ENCODE peak calls at places on chromosomes 3 and 15, in ten cellular contexts. T is astrocyte of the spinal cord; E is stimulated activated CD4-positive, alpha-beta T cell treated with anti-CD3 and anti-CD28 coated beads, Interleukin-1b, Interleukin-23, amount 100 ng/mL, for 4 hours; Y is head of caudate nucleus; X is AG09309; I is activated B cell treated with CpG ODN at 0.5 μM for 24 hours; N is ACHN; A is WTC11; G is mucosa of descending colon; S is fibroblast of lung. V is an unnamed sample.

GRCh38 chr3:171101982-171102610 is 75.6 kb upstream of the SLC2A2 start:
- DNase-seq in S (peak; percentile 77), G (no peak), I (no peak), Y (no peak), T (peak; percentile 72), N (peak; percentile 22), A (no peak), X (no peak), E (no peak), V (no peak)

GRCh38 chr3:118401887-118402286 is 632.8 kb downstream of the IGSF11 start:
- DNase-seq in E (no peak), Y (no peak), I (no peak), N (no peak), S (no peak), G (no peak), X (no peak), A (no peak), T (no peak), V (no peak)

GRCh38 chr15:35673093-35673573 is 127.2 kb upstream of the DPH6 start:
- DNase-seq in X (no peak), E (no peak), A (no peak), T (no peak), N (no peak), G (peak; percentile 13), S (no peak), I (no peak), Y (no peak), V (no peak)

GRCh38 chr3:183766745-183767606 is 58.4 kb downstream of the MAP6D1 start:
- DNase-seq in Y (peak; percentile 82), I (peak; percentile 32), N (peak; percentile 68), E (peak; percentile 57), S (peak; percentile 60), A (peak; percentile 80), G (peak; percentile 90), X (no peak), T (peak; percentile 64), V (peak; percentile 34)

GRCh38 chr3:194961555-194961954 is 275.9 kb downstream of the FAM43A start:
- DNase-seq in I (no peak), X (no peak), G (no peak), N (no peak), E (no peak), Y (no peak), A (no peak), S (no peak), T (no peak), V (no peak)

GRCh38 chr3:119703900-119704531 is 1.2 kb downstream of the CFAP91 start:
- DNase-seq in G (no peak), S (no peak), Y (no peak), X (no peak), E (no peak), T (no peak), A (no peak), N (no peak), I (no peak), V (no peak)

GRCh38 chr15:38182900-38183299 is 69.7 kb upstream of the SPRED1 start:
- DNase-seq in Y (peak; percentile 13), I (no peak), N (no peak), E (no peak), S (no peak), G (no peak), T (no peak), A (no peak), X (no peak), V (no peak)

GRCh38 chr3:127182446-127182845 is 10.5 kb upstream of the PRR23E start:
- DNase-seq in E (no peak), I (no peak), X (no peak), Y (no peak), G (no peak), T (no peak), A (no peak), N (no peak), S (no peak), V (no peak)

GRCh38 chr3:45100998-45101407 is 45.2 kb downstream of the CDCP1 start:
- DNase-seq in I (no peak), S (peak; percentile 31), X (peak; percentile 85), E (no peak), N (no peak), A (no peak), G (no peak), T (peak; percentile 29), Y (no peak), V (no peak)

GRCh38 chr15:71374607-71375352 is 259.5 kb downstream of the THSD4 start:
- DNase-seq in G (no peak), Y (no peak), S (peak; percentile 87), E (no peak), X (peak; percentile 7), A (no peak), N (no peak), T (no peak), I (no peak), V (peak; percentile 83)

GRCh38 chr3:164451083-164451910 is 627.0 kb downstream of the SI start:
- DNase-seq in T (no peak), A (peak; percentile 16), S (no peak), Y (no peak), E (no peak), N (no peak), X (no peak), I (no peak), G (no peak), V (no peak)

GRCh38 chr3:66038726-66039589 is at the start of gene MAGI1:
- DNase-seq in X (peak; percentile 89), G (peak; percentile 93), T (peak; percentile 96), I (no peak), N (peak; percentile 93), S (peak; percentile 96), A (peak; percentile 92), Y (peak; percentile 93), E (no peak), V (peak; percentile 93)

GRCh38 chr3:31461441-31461840 is 71.3 kb upstream of the STT3B start:
- DNase-seq in T (no peak), N (no peak), S (no peak), A (no peak), G (no peak), X (no peak), E (no peak), I (no peak), Y (no peak), V (no peak)

GRCh38 chr3:150786791-150787190 is 23.8 kb upstream of the SIAH2 start:
- DNase-seq in S (peak; percentile 67), N (no peak), E (no peak), A (no peak), T (no peak), I (no peak), Y (no peak), G (no peak), X (no peak), V (no peak)

GRCh38 chr3:32630266-32630665 is 54.7 kb upstream of the CNOT10 start:
- DNase-seq in S (no peak), G (no peak), N (no peak), T (no peak), I (no peak), E (no peak), Y (no peak), X (no peak), A (no peak), V (no peak)

GRCh38 chr3:148379763-148380162 is 317.9 kb upstream of the AGTR1 start:
- DNase-seq in S (peak; percentile 64), N (peak; percentile 54), Y (no peak), A (no peak), T (peak; percentile 73), X (peak; percentile 42), G (peak; percentile 14), I (no peak), E (no peak), V (peak; percentile 18)

GRCh38 chr3:160671231-160671630 is 5.7 kb upstream of the ARL14 start:
- DNase-seq in X (no peak), A (no peak), G (no peak), S (no peak), I (no peak), T (no peak), Y (no peak), N (no peak), E (no peak), V (no peak)

GRCh38 chr3:151219056-151219455 is 16.0 kb upstream of the GPR171 start:
- DNase-seq in Y (no peak), I (no peak), T (peak; percentile 45), A (no peak), E (no peak), N (no peak), G (no peak), S (peak; percentile 90), X (no peak), V (no peak)

GRCh38 chr3:176978441-176978840 is 218.8 kb downstream of the TBL1XR1 start:
- DNase-seq in I (no peak), N (no peak), E (no peak), S (no peak), T (no peak), X (no peak), G (no peak), Y (no peak), A (no peak), V (no peak)

GRCh38 chr3:141399979-141400971 is 32.0 kb downstream of the ZBTB38 start:
- DNase-seq in N (no peak), A (no peak), Y (no peak), S (no peak), E (no peak), G (peak; percentile 63), T (no peak), I (no peak), X (no peak), V (no peak)

GRCh38 chr3:123576119-123576518 is 8.7 kb downstream of the HACD2 start:
- DNase-seq in S (peak; percentile 56), E (no peak), G (no peak), N (no peak), I (no peak), T (peak; percentile 10), Y (no peak), X (no peak), A (no peak), V (no peak)

GRCh38 chr3:79405183-79405582 is 362.6 kb downstream of the ROBO1 start:
- DNase-seq in I (no peak), T (no peak), Y (no peak), A (no peak), X (no peak), E (no peak), G (no peak), N (no peak), S (no peak), V (no peak)

GRCh38 chr15:48313216-48313615 is 18.0 kb upstream of the DUT start:
- DNase-seq in A (no peak), E (no peak), I (no peak), X (no peak), T (no peak), S (no peak), Y (no peak), N (no peak), G (no peak), V (no peak)

GRCh38 chr3:139024968-139025367 is 4.2 kb upstream of the PRR23B start:
- DNase-seq in Y (no peak), E (no peak), A (no peak), X (no peak), T (no peak), I (no peak), S (no peak), G (no peak), N (no peak), V (no peak)

GRCh38 chr15:91049378-91050127 is 27.2 kb upstream of the VPS33B start:
- DNase-seq in N (peak; percentile 65), Y (peak; percentile 76), I (no peak), T (peak; percentile 71), G (peak; percentile 85), S (peak; percentile 60), E (peak; percentile 11), A (peak; percentile 60), X (peak; percentile 27), V (peak; percentile 44)

GRCh38 chr3:132660745-132661067 is 577 bp downstream of the UBA5 start:
- DNase-seq in X (no peak), I (no peak), N (peak; percentile 19), A (no peak), S (peak; percentile 30), G (no peak), Y (no peak), T (no peak), E (no peak), V (no peak)

GRCh38 chr3:38811822-38812221 is 4.2 kb downstream of the SCN10A start:
- DNase-seq in E (no peak), Y (no peak), T (no peak), N (no peak), I (no peak), X (no peak), S (no peak), G (no peak), A (no peak), V (no peak)

GRCh38 chr3:41243183-41243582 is 43.9 kb downstream of the CTNNB1 start:
- DNase-seq in S (no peak), T (no peak), X (no peak), G (no peak), E (no peak), N (no peak), I (no peak), Y (no peak), A (no peak), V (no peak)

V was measured in AG09319.